ENCODE peak calls at places on chromosomes 11 and 22, in ten cellular contexts. M, T, V, L, C, I, S, D, J and W are unnamed samples.

GRCh38 chr11:44016129-44016528 is 31.7 kb upstream of the ACCSL start:
- DNase-seq in M (no peak), T (no peak), V (no peak), L (peak), C (no peak), I (peak), S (no peak), D (no peak), J (no peak), W (no peak)

GRCh38 chr11:86167499-86168161 is 76.9 kb upstream of the EED start:
- DNase-seq in M (no peak), T (no peak), V (no peak), L (no peak), C (no peak), I (no peak), S (no peak), D (peak), J (no peak), W (no peak)

GRCh38 chr11:73838443-73839122 is 38.1 kb downstream of the COA4 start:
- DNase-seq in M (no peak), T (no peak), V (no peak), L (no peak), C (no peak), I (no peak), S (peak), D (no peak), J (no peak), W (no peak)

GRCh38 chr22:23404689-23405365 is 175.3 kb downstream of the IGLL1 start:
- DNase-seq in M (no peak), T (no peak), V (no peak), L (no peak), C (peak), I (no peak), S (no peak), D (no peak), J (no peak), W (no peak)

GRCh38 chr11:120735035-120735434 is 223.5 kb downstream of the GRIK4 start:
- DNase-seq in M (no peak), T (no peak), V (no peak), L (no peak), C (no peak), I (no peak), S (no peak), D (no peak), J (no peak), W (no peak)

GRCh38 chr22:31958625-31959239 is 14.4 kb downstream of the YWHAH start:
- DNase-seq in M (no peak), T (no peak), V (no peak), L (no peak), C (no peak), I (no peak), S (no peak), D (no peak), J (peak), W (no peak)

GRCh38 chr11:13717331-13717730 is 48.9 kb downstream of the FAR1 start:
- DNase-seq in M (no peak), T (no peak), V (no peak), L (no peak), C (peak), I (no peak), S (peak), D (peak), J (no peak), W (no peak)

GRCh38 chr11:123060265-123061000 is 1.5 kb downstream of the HSPA8 start:
- DNase-seq in M (no peak), T (no peak), V (no peak), L (no peak), C (no peak), I (no peak), S (no peak), D (no peak), J (no peak), W (no peak)

GRCh38 chr22:42194953-42195352 is 64.3 kb upstream of the CYP2D6 start:
- DNase-seq in M (no peak), T (no peak), V (no peak), L (no peak), C (no peak), I (no peak), S (no peak), D (peak), J (no peak), W (no peak)

GRCh38 chr11:66321606-66322005 is 4.8 kb upstream of the CD248 start:
- DNase-seq in M (no peak), T (no peak), V (no peak), L (no peak), C (no peak), I (peak), S (no peak), D (no peak), J (no peak), W (no peak)

GRCh38 chr11:86515297-86516094 is 140.8 kb downstream of the CCDC81 start:
- DNase-seq in M (no peak), T (no peak), V (no peak), L (no peak), C (peak), I (no peak), S (peak), D (peak), J (no peak), W (no peak)

GRCh38 chr11:109808569-109808968 is 284.6 kb upstream of the ZC3H12C start:
- DNase-seq in M (no peak), T (no peak), V (no peak), L (no peak), C (no peak), I (no peak), S (no peak), D (peak), J (no peak), W (no peak)

DNA sequence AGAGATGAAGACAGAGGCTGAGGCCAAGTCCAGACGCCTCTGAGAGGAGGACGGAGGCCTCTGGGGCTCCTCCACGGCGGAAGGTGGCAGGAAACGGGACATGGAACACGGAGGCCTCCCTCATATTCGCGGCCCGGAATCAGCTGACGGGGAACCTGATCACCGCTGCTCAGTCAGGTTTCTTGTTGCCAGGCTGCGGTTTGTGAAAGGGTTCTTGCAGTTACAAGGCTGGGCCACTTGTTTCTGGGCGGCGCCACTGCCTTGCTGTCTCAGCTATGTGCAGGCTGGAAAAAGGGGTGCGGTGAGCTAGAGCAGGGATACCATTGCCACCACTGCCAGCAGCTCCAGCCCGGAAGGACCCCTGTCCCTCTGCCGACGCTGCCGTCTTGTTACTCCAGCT is 10.0 kb upstream of the MMP1 start:
- DNase-seq in M (no peak), T (no peak), V (no peak), L (peak), C (no peak), I (no peak), S (no peak), D (no peak), J (no peak), W (no peak)
- TF ChIP-seq CTCF in M (no peak), T (no peak), V (no peak), L (peak), C (peak), I (no peak), S (peak), D (peak), J (no peak), W (no peak)

DNA sequence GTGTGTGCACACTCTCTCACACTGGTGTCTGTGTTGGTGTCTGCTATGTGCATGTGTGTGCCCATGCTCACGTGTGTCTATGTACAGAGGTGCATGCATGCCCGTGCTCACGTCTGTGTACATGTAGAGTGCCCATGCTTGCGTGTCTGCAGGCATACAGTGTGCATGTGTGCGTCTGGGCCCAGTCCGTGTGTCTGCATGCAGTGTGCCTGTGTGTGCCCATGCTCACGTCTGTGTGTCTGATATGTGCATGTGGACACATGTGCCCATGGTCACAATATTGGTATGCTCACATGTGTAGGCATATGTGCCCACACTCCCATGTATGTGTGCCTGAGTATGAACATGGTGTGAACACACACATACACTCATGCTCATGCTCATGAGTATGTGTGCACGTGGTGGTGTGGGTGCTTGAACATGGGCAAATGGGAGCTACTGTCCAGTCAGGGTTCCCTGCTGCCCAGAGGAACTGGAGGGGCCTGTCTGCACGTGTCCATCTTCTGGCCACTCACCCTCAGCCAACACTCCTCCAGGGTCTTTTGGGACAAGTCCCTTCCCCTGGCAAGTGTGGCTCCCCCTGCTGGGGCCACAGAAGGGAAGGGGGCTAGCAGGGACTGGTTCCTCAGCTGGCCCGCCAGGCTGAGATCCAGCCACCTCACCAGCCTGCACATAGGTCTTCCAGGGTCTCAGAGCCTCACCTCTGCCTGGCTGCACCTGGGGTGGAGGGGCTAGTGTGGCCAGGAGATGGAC is 7.3 kb upstream of the TBX1 start:
- DNase-seq in M (no peak), T (no peak), V (no peak), L (no peak), C (no peak), I (no peak), S (no peak), D (no peak), J (no peak), W (no peak)
- TF ChIP-seq CTCF in M (no peak), T (no peak), V (no peak), L (no peak), C (no peak), I (no peak), S (no peak), D (peak), J (no peak), W (no peak)

GRCh38 chr22:20507253-20508066 is at the start of gene MED15:
- DNase-seq in M (peak), T (peak), V (peak), L (peak), C (peak), I (peak), S (no peak), D (peak), J (peak), W (peak)
- TF ChIP-seq CTCF in M (no peak), T (peak), V (no peak), L (no peak), C (no peak), I (no peak), S (no peak), D (no peak), J (no peak), W (no peak)

DNA sequence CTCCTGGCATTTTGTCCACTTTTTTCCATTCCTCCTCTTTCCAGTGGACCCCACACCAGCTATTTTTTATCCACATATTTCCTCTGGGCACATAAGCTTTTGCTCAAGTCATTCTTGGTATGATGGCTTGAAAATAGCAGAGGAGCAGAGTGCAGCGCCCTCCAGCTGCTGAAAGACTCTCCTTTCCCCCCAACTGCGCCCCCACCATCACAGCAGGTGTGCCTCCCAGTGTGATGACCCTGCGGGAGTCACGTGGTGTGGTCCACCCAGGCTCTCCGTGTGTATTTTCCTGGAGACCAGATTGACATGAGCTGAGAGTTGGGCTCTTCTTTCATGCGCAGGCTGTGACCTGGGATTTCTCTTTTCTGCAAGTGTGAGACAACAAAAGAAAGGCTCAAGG is 1241.6 kb downstream of the TBC1D22A start:
- DNase-seq in M (no peak), T (no peak), V (no peak), L (no peak), C (no peak), I (no peak), S (no peak), D (no peak), J (no peak), W (no peak)
- TF ChIP-seq CTCF in M (no peak), T (no peak), V (no peak), L (no peak), C (no peak), I (no peak), S (no peak), D (no peak), J (no peak), W (no peak)

DNA sequence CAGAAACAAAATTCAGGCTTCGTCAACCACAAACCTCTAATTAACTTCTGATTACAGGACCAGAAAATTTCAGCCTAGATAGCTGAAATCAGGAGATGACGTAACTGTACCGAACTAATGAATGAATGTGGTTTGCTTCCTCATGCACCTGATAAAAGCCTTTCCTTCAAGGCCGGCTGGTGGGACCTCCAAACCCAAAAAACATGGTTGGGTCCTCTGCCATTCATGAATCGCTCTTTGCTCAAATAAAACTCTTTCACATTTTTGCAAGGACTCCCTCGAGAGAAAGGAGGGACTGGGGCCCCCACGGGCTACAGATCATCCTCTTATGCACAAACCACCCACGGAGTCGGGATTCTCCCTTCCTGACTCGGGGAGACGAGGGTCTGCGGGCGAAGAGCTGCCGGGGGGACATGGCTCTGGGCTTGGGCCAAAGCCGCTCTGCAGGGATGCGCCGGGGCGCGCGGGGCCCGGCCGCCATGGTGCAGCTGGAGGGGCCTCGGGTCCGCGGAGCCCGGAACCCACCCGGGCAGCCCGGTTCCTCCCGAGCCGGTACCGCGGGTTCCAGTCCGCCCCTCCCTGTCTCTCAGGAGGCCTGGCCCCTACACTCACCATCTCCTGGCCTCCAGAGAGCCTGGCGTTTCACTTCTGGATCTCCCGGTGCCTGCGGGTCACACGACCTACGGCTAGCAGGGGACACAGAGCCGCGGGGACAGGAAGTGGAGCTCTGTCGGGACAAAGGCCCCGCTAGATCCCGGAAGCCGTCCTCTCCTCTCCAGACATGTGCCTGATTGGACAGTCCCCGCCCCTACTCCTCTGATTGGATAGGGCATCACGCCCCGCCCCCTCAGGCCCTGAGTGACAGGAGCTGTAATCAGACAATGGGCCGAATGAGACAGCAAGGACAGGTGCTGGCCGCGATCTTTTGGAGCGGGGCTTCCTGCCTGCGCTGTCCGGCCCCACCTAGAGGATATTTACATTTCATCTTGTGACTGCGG is at the start of gene ZNF195:
- DNase-seq in M (peak), T (peak), V (peak), L (peak), C (peak), I (peak), S (peak), D (peak), J (peak), W (peak)
- TF ChIP-seq CTCF in M (no peak), T (no peak), V (no peak), L (no peak), C (no peak), I (no peak), S (no peak), D (no peak), J (no peak), W (no peak)